ENCODE peak calls at places on chromosomes 1 and 21, in seven cellular contexts. C is neuronal stem cell, M is heart right ventricle, A is psoas muscle, W is right lobe of liver, V is ovary, Q is brain microvascular endothelial cell. X is an unnamed sample. For H3K27me3 and H3K36me3, the result is how much of the 10 kb centered on the place peaks cover.

GRCh38 chr1:109620396-109620817 is 770 bp downstream of the AMPD2 start:
- DNase-seq in C (no peak), M (no peak), A (no peak), W (no peak), V (peak), Q (peak), X (peak)

GRCh38 chr1:88549536-88549935 is 134.5 kb upstream of the PKN2 start:
- DNase-seq in C (peak), M (no peak), A (no peak), W (no peak), V (no peak), Q (no peak), X (no peak)

GRCh38 chr21:20527691-20528090 is 470.5 kb upstream of the NCAM2 start:
- DNase-seq in C (no peak), M (no peak), A (no peak), W (no peak), V (no peak), Q (no peak), X (no peak)

GRCh38 chr1:213750231-213751063 is 237.3 kb upstream of the PROX1 start:
- DNase-seq in C (no peak), M (no peak), A (no peak), W (no peak), V (no peak), Q (no peak), X (no peak)

GRCh38 chr1:210707300-210707699 is 378.6 kb downstream of the HHAT start:
- DNase-seq in C (no peak), M (no peak), A (no peak), W (peak), V (no peak), Q (no peak), X (no peak)

GRCh38 chr21:43331962-43332458 is 94.9 kb downstream of the SIK1 start:
- DNase-seq in C (no peak), M (peak), A (peak), W (no peak), V (peak), Q (peak), X (no peak)

GRCh38 chr21:43718872-43719747 is at the start of gene PDXK:
- DNase-seq in C (peak), M (peak), A (peak), W (peak), V (peak), Q (peak), X (peak)

GRCh38 chr1:204313675-204314074 is 46.1 kb downstream of the PLEKHA6 start:
- DNase-seq in C (no peak), M (no peak), A (no peak), W (no peak), V (no peak), Q (no peak), X (no peak)

GRCh38 chr1:16067127-16067768 is 6.2 kb downstream of the FAM131C start:
- DNase-seq in C (no peak), M (no peak), A (no peak), W (peak), V (no peak), Q (no peak), X (peak)

GRCh38 chr1:230085178-230085515 is 18.1 kb downstream of the GALNT2 start:
- DNase-seq in C (no peak), M (no peak), A (no peak), W (no peak), V (no peak), Q (no peak), X (no peak)

GRCh38 chr1:238221738-238222137 is 331.0 kb upstream of the ZP4 start:
- DNase-seq in C (no peak), M (no peak), A (no peak), W (no peak), V (no peak), Q (no peak), X (no peak)

GRCh38 chr1:20658166-20658915 is 2.8 kb downstream of the DDOST start:
- DNase-seq in C (no peak), M (no peak), A (no peak), W (no peak), V (no peak), Q (no peak), X (no peak)

GRCh38 chr1:42469727-42470126 is 6.6 kb downstream of the CCDC30 start:
- DNase-seq in C (no peak), M (no peak), A (no peak), W (no peak), V (no peak), Q (no peak), X (no peak)

GRCh38 chr1:171220551-171221175 is 27.6 kb upstream of the FMO1 start:
- DNase-seq in C (peak), M (no peak), A (no peak), W (no peak), V (peak), Q (peak), X (peak)
- H3K4me3 ChIP-seq in C (peak), M (no peak), A (no peak), W (no peak), V (peak), Q (peak), X (peak)

GRCh38 chr1:27447883-27448282 is 42.1 kb downstream of the WASF2 start:
- DNase-seq in C (no peak), M (no peak), A (no peak), W (no peak), V (no peak), Q (no peak), X (no peak)

GRCh38 chr1:27447399-27447798 is 42.6 kb downstream of the WASF2 start:
- DNase-seq in C (no peak), M (no peak), A (no peak), W (no peak), V (no peak), Q (no peak), X (no peak)

GRCh38 chr1:27446491-27447020 is 43.4 kb downstream of the WASF2 start:
- DNase-seq in C (no peak), M (no peak), A (no peak), W (no peak), V (no peak), Q (no peak), X (no peak)

GRCh38 chr1:27451346-27451745 is 38.6 kb downstream of the WASF2 start:
- DNase-seq in C (no peak), M (no peak), A (no peak), W (no peak), V (no peak), Q (no peak), X (no peak)

DNA sequence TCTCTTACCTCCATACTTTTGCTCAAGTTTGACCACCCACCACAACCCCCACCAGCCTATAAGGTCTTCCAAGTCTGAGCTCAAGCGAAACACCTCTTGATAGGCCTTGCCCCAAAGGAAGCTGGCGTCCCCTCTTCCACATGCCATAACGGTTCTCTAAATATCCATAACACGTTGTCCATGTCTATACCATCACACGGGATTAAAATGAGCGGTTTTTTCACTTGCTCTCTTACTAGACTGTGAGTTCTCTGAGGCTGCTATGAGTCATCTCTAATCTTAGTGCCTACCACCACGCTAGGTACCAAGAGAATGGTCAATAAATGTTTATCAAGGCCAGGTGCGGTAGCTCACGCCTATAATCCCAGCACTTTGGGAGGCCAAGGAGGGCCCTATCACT is 41.0 kb downstream of the WASF2 start:
- DNase-seq in C (no peak), M (no peak), A (no peak), W (no peak), V (no peak), Q (no peak), X (no peak)
- H3K27me3 ChIP-seq in C (under half), M (under half), A (under half), W (under half), V (under half), Q (under half), X (under half)

GRCh38 chr1:202760589-202760988 is 47.6 kb downstream of the KDM5B start:
- DNase-seq in C (no peak), M (no peak), A (no peak), W (no peak), V (no peak), Q (no peak), X (no peak)
- H3K36me3 ChIP-seq in C (half or more), M (under half), A (half or more), W (under half), V (under half), Q (half or more), X (under half)

DNA sequence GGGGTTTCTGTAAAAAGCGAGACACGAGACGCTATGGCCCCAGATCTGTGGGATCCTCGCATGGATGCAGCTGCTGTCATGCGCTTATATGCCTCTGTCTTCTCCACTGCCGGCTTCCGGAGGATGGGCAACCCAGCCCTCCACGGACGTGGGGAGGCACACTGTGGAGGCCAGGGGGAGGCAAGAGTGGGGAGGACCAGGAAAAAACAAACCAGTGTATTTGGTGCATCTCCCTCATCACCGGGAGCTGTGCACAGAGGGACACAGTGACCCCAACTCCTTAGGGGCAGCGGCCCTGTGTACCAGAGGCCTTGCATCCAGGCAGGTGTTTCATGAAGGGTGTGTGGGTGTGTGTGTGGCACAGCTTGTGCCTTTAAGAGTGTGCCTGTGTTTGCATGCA is 95.0 kb downstream of the AJAP1 start:
- DNase-seq in C (no peak), M (no peak), A (no peak), W (no peak), V (no peak), Q (no peak), X (no peak)
- H3K4me3 ChIP-seq in C (no peak), M (no peak), A (no peak), W (no peak), V (no peak), Q (no peak), X (no peak)

DNA sequence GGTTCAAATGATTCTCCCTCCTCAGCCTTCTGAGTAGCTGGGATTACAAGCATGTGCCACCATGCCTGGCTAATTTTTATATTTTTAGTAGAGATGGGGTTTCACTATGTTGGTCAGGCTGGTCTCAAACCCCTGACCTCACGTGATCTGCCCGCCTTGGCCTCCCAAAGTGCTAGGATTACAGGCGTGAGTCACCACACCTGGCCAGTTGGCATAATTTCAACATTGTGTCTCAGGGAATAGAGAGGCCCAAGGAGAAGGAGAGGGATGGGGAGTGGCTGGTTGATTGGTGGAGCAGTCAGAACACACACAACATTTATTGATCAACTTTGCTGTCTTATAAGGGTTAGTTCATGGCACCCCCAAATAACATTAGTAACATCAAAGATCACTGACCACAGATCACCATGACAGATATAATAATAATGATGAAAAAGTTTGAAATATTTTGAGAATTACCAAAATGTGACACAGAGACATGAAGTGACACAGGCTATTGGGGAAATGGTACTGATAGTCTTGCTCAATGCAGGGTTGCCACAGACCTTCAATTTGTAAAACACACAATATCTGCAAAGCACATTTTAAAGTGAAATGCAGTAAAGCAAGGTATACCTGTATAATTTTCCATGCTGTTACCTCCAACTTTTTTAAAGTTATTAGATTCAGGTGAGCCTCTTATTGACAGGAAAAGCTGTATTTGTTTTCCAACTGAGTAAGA is 15.8 kb upstream of the CYB5R1 start:
- DNase-seq in C (no peak), M (no peak), A (no peak), W (no peak), V (no peak), Q (no peak), X (no peak)
- H3K27me3 ChIP-seq in C (under half), M (under half), A (under half), W (under half), V (under half), Q (under half), X (under half)

GRCh38 chr1:84940481-84940880 is 47.5 kb upstream of the LPAR3 start:
- DNase-seq in C (no peak), M (no peak), A (no peak), W (no peak), V (no peak), Q (no peak), X (no peak)
- H3K36me3 ChIP-seq in C (under half), M (under half), A (under half), W (under half), V (under half), Q (under half), X (under half)

DNA sequence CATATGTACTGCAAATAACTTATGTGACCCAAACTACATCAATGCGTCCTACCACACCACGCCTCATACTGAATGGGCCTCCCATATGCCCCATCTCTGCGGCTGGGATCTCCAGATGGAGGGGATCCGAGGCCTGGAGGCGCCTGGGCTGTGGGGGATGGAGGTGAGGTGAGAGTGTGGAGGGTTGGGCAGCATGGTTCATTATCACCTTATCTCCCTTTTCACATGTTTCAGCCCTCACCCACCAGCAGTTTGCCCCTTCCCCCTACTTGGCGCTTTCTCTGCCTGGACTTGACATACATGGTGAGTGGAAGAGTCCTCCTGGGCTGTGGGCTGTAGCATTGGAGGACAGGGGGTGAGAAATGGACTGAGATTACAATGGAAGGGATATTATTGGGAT is 61.5 kb downstream of the MEF2D start:
- DNase-seq in C (no peak), M (no peak), A (no peak), W (no peak), V (no peak), Q (no peak), X (peak)
- H3K4me3 ChIP-seq in C (no peak), M (no peak), A (no peak), W (no peak), V (no peak), Q (no peak), X (no peak)